ENCODE peak calls at places on chromosome 1, in six cellular contexts. Y, B, O, H, F and T are unnamed samples.

GRCh38 chr1:218376722-218377121 is 31.6 kb downstream of the TGFB2 start:
- DNase-seq in H (no peak), O (no peak), F (no peak), B (no peak), Y (no peak), T (no peak)

GRCh38 chr1:111758373-111758772 is 2.7 kb downstream of the DDX20 start:
- DNase-seq in B (no peak), H (no peak), F (no peak), Y (no peak), O (no peak), T (no peak)

GRCh38 chr1:164576311-164577271 is 17.6 kb downstream of the PBX1 start:
- DNase-seq in Y (peak), O (peak), H (no peak), B (no peak), F (no peak), T (no peak)

GRCh38 chr1:23421752-23422312 is 2.7 kb downstream of the TCEA3 start:
- DNase-seq in B (no peak), F (no peak), O (no peak), H (no peak), Y (peak), T (no peak)

GRCh38 chr1:217186664-217187063 is 444.2 kb downstream of the GPATCH2 start:
- DNase-seq in Y (no peak), O (no peak), B (no peak), H (no peak), F (no peak), T (no peak)

GRCh38 chr1:28642056-28642846 is 616 bp downstream of the TAF12 start:
- DNase-seq in Y (peak), F (peak), B (no peak), H (no peak), O (no peak), T (no peak)

GRCh38 chr1:3495776-3496745 is 41.6 kb downstream of the ARHGEF16 start:
- DNase-seq in O (no peak), H (no peak), F (no peak), B (no peak), Y (no peak), T (no peak)

GRCh38 chr1:87880747-87881133 is 552.1 kb downstream of the LMO4 start:
- DNase-seq in Y (peak), H (no peak), O (no peak), B (no peak), F (no peak), T (no peak)

GRCh38 chr1:19852036-19852435 is 30.2 kb upstream of the OTUD3 start:
- DNase-seq in F (no peak), Y (no peak), H (no peak), O (no peak), B (no peak), T (no peak)